ENCODE peak calls at places on chromosomes 2 and 18, in four cellular contexts. V is GM23338, R is SK-N-SH, D is MM.1S. H is an unnamed sample.

GRCh38 chr2:88054300-88055048 is 1.1 kb downstream of the KRCC1 start:
- DNase-seq in V (no peak), R (no peak), D (no peak), H (peak)

GRCh38 chr2:26706616-26707473 is 14.3 kb downstream of the KCNK3 start:
- DNase-seq in D (no peak), V (no peak), R (no peak), H (no peak)

GRCh38 chr2:101188683-101189405 is 37.7 kb upstream of the TBC1D8 start:
- DNase-seq in D (no peak), R (peak), V (peak), H (peak)

GRCh38 chr2:74532222-74532621 is 2.5 kb downstream of the HTRA2 start:
- DNase-seq in R (no peak), D (peak), V (no peak), H (peak)

GRCh38 chr2:190837417-190837816 is 43.2 kb upstream of the GLS start:
- DNase-seq in D (no peak), V (no peak), R (no peak), H (peak)

GRCh38 chr2:218400930-218401833 is 1.5 kb downstream of the CTDSP1 start:
- DNase-seq in V (no peak), R (peak), D (no peak), H (peak)

GRCh38 chr2:51717318-51717717 is 685.4 kb upstream of the NRXN1 start:
- DNase-seq in D (no peak), V (no peak), R (no peak), H (peak)

GRCh38 chr2:68909793-68910674 is 38.8 kb upstream of the BMP10 start:
- DNase-seq in R (peak), V (peak), D (peak), H (peak)

GRCh38 chr2:38835015-38835601 is 40.6 kb downstream of the DHX57 start:
- DNase-seq in R (no peak), D (peak), V (peak), H (peak)

GRCh38 chr2:51243892-51244570 is 212.1 kb upstream of the NRXN1 start:
- DNase-seq in V (no peak), D (no peak), R (no peak), H (no peak)

GRCh38 chr2:14706201-14706600 is 73.7 kb downstream of the LRATD1 start:
- DNase-seq in D (no peak), V (no peak), R (no peak), H (no peak)

GRCh38 chr2:239832101-239832994 is 192.8 kb downstream of the NDUFA10 start:
- DNase-seq in V (no peak), R (peak), D (no peak), H (no peak)

GRCh38 chr2:97747285-97747684 is 33.9 kb downstream of the ZAP70 start:
- DNase-seq in V (no peak), R (no peak), D (no peak), H (no peak)

GRCh38 chr2:237092920-237093781 is 7.5 kb downstream of the COPS8 start:
- DNase-seq in D (no peak), V (peak), R (peak), H (peak)

GRCh38 chr2:155442755-155443372 is 744.4 kb downstream of the KCNJ3 start:
- DNase-seq in R (no peak), V (no peak), D (no peak), H (peak)

GRCh38 chr18:30582078-30582477 is 460.5 kb downstream of the DSC3 start:
- DNase-seq in D (no peak), R (no peak), V (no peak), H (no peak)

GRCh38 chr2:208686665-208687064 is 280.1 kb downstream of the PTH2R start:
- DNase-seq in D (no peak), V (no peak), R (no peak), H (no peak)

GRCh38 chr2:238100049-238100820 is at the start of gene ESPNL:
- DNase-seq in D (no peak), R (peak), V (no peak), H (no peak)

GRCh38 chr2:203164311-203164935 is 74.4 kb upstream of the CYP20A1 start:
- DNase-seq in R (no peak), D (no peak), V (no peak), H (peak)

GRCh38 chr2:11998218-11998617 is 251.8 kb downstream of the LPIN1 start:
- DNase-seq in D (no peak), R (no peak), V (no peak), H (peak)

GRCh38 chr2:61855178-61855523 is 1.3 kb upstream of the FAM161A start:
- DNase-seq in R (no peak), D (peak), V (no peak), H (no peak)

GRCh38 chr18:62781893-62782292 is 66.6 kb downstream of the PHLPP1 start:
- DNase-seq in V (peak), D (no peak), R (no peak), H (peak)

GRCh38 chr2:139142252-139142651 is 362.1 kb upstream of the NXPH2 start:
- DNase-seq in R (no peak), V (peak), D (peak), H (peak)

GRCh38 chr2:71831208-71831577 is 316.5 kb downstream of the CYP26B1 start:
- DNase-seq in V (no peak), D (no peak), R (no peak), H (peak)

GRCh38 chr2:46388873-46389272 is 90.5 kb upstream of the TMEM247 start:
- DNase-seq in R (no peak), V (no peak), D (no peak), H (no peak)

GRCh38 chr2:175251425-175252041 is 70.0 kb upstream of the ATP5MC3 start:
- DNase-seq in R (peak), V (peak), D (peak), H (peak)

GRCh38 chr2:214076527-214076926 is 334.3 kb upstream of the VWC2L start:
- DNase-seq in R (no peak), D (no peak), V (no peak), H (peak)

GRCh38 chr2:173288561-173288960 is 66.1 kb upstream of the CDCA7 start:
- DNase-seq in D (no peak), R (no peak), V (no peak), H (peak)

GRCh38 chr18:2263303-2263702 is 308.0 kb downstream of the METTL4 start:
- DNase-seq in R (no peak), V (no peak), D (no peak), H (no peak)

GRCh38 chr2:238666543-238666942 is 181.3 kb upstream of the TWIST2 start:
- DNase-seq in V (no peak), R (no peak), D (no peak), H (no peak)

GRCh38 chr2:186737737-186738508 is 44.1 kb downstream of the FAM171B start:
- DNase-seq in V (peak), D (no peak), R (no peak), H (no peak)

GRCh38 chr2:7436096-7436906 is 519.1 kb downstream of the RNF144A start:
- DNase-seq in R (no peak), V (no peak), D (no peak), H (no peak)

GRCh38 chr18:62566199-62566598 is 43.4 kb downstream of the ZCCHC2 start:
- DNase-seq in D (no peak), R (no peak), V (peak), H (peak)

GRCh38 chr18:57915848-57916596 is 112.9 kb upstream of the ATP8B1 start:
- DNase-seq in D (no peak), R (peak), V (no peak), H (no peak)

GRCh38 chr2:31379102-31379501 is 35.4 kb downstream of the XDH start:
- DNase-seq in D (no peak), R (no peak), V (no peak), H (no peak)

GRCh38 chr18:48721308-48721707 is 182.5 kb downstream of the CTIF start:
- DNase-seq in V (no peak), R (peak), D (no peak), H (no peak)

GRCh38 chr2:166464187-166464586 is 29.9 kb downstream of the SCN7A start:
- DNase-seq in V (no peak), D (no peak), R (no peak), H (peak)

GRCh38 chr18:63869374-63869773 is 18.1 kb upstream of the SERPINB2 start:
- DNase-seq in D (no peak), R (no peak), V (no peak), H (peak)
- TF ChIP-seq EZH2phosphoT487 in D (no peak), R (no peak), V (no peak), H (peak)

GRCh38 chr2:161961046-161961445 is 113.0 kb downstream of the DPP4 start:
- DNase-seq in R (no peak), D (no peak), V (no peak), H (no peak)
- TF ChIP-seq EZH2phosphoT487 in R (no peak), D (no peak), V (no peak), H (no peak)

DNA sequence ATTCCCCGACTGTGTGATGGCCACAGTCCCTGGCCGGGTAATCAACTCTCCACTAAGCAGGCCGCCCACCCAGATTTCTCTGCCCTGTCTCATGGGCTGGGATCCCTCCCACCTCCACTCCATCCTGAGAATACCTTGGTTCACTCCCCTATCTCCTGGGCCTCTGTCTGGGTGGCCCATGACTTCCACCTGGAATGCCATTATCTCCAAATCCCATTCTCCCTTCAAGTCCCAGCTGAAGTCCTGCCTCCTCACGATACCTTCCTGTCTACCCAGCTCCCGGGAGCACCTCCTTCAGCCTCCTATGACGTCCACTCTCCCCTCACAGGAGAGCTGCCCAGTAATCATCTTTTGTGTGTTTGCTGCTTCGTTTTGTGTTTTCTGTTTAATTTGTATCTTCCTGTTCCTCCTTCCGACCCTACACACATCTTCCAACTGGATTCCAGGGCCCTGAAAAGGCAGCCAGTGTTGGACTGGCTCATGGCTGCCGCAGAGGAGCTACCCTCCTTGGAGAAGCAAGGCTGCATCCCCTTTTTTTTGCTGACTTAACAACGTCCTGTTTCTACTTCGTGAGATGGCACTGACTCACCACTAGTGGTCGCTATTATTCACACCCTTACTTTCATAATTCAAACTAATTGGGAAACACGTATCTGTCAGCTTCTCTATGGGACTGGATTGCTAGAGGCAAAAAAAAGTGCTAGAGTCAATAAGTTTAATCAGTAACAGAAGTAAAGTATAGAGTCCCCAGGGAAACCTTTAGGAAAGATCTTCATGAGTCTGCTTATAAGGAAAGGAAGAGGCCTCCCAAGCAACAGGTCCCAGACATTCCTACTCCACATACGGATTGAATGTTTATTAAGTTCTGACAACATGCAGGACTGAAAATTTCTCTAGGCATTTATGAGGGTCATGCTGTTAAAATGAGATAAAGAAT is 171.9 kb upstream of the GATA6 start:
- DNase-seq in D (peak), R (peak), V (peak), H (peak)
- TF ChIP-seq EZH2phosphoT487 in D (no peak), R (no peak), V (no peak), H (no peak)

GRCh38 chr2:23426284-23426905 is 41.4 kb downstream of the KLHL29 start:
- DNase-seq in R (no peak), D (no peak), V (no peak), H (peak)

GRCh38 chr2:23429036-23429435 is 44.1 kb downstream of the KLHL29 start:
- DNase-seq in R (no peak), V (no peak), D (no peak), H (no peak)

GRCh38 chr2:23427976-23428375 is 43.0 kb downstream of the KLHL29 start:
- DNase-seq in D (no peak), R (no peak), V (no peak), H (no peak)

GRCh38 chr2:23425886-23426283 is 40.9 kb downstream of the KLHL29 start:
- DNase-seq in V (no peak), R (no peak), D (no peak), H (peak)

DNA sequence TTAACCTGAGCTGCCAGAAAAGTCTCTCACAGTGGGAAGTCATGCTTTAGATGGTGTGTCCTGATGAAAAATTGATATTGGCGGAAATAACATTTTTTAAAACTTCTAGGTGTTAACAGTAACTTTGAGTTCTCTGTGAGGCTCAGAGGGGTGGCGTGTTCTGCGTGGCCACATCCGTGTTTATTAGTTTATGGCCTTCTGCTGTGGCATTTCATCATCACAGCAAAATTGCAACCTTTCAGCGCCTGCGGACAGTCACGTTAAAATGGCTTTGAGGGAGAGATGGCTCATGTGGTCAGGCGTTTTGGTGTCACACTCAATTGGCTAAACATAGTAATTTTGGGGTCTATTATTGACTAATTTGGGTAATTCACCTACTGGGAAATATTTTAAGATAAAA is 42.4 kb downstream of the KLHL29 start:
- DNase-seq in R (no peak), V (no peak), D (no peak), H (no peak)
- TF ChIP-seq EZH2phosphoT487 in R (no peak), V (no peak), D (no peak), H (no peak)

GRCh38 chr2:121689356-121689755 is 40.1 kb upstream of the CLASP1 start:
- DNase-seq in V (peak), R (peak), D (no peak), H (peak)
- TF ChIP-seq EZH2phosphoT487 in V (no peak), R (no peak), D (no peak), H (no peak)

GRCh38 chr2:235268535-235268934 is 225.3 kb upstream of the AGAP1 start:
- DNase-seq in R (no peak), V (peak), D (no peak), H (peak)
- TF ChIP-seq EZH2phosphoT487 in R (no peak), V (no peak), D (no peak), H (no peak)

GRCh38 chr2:33158482-33159003 is 211.8 kb downstream of the LTBP1 start:
- DNase-seq in R (no peak), D (no peak), V (no peak), H (peak)
- TF ChIP-seq EZH2phosphoT487 in R (no peak), D (no peak), V (no peak), H (no peak)

DNA sequence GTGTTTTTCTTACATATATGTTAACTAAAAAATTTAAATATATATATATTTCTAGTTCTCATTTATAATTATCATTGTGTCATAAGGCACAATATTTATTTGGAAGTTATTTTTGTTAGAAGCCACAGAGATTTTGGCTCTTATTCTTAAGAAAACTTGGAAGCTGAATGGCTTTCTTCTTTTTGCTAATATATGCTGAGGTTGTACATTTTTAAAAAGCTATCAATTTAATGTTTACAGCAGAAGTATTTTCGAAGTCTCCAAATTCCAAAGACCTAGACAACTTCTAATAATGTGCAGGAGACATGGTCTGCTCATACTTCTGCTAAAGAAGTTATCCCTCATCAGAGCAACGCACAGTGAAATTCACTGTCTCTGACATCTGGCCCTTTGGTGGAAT is 3.7 kb upstream of the PIEZO2 start:
- DNase-seq in R (no peak), V (no peak), D (no peak), H (no peak)
- TF ChIP-seq EZH2phosphoT487 in R (no peak), V (no peak), D (no peak), H (no peak)